ENCODE peak calls at places on chromosomes 3 and 15, in eight cellular contexts. D is CD4-positive, alpha-beta T cell; P is NAMALWA; U is stimulated activated naive CD8-positive, alpha-beta T cell treated with anti-CD3 and anti-CD28 coated beads, Interleukin-15, Interleukin-2, amounts not matched to agents 100 U/mL and 50 U/mL, for 24 hours; L is GF-D8; K is T follicular helper cell; F is nephron progenitor cell; O is KBM-7. W is an unnamed sample.

GRCh38 chr3:120417272-120417911 is 33.4 kb downstream of the FSTL1 start:
- DNase-seq in D (peak; percentile 78), P (peak; percentile 97), U (peak; percentile 84), L (peak; percentile 92), K (peak; percentile 72), F (peak; percentile 90), O (peak; percentile 98), W (peak; percentile 98)

GRCh38 chr3:194572131-194572789 is 61.0 kb downstream of the TMEM44 start:
- DNase-seq in D (no peak), P (no peak), U (no peak), L (no peak), K (no peak), F (peak; percentile 20), O (no peak), W (peak; percentile 72)

GRCh38 chr3:59782664-59783063 is 732.8 kb upstream of the CFAP20DC start:
- DNase-seq in D (no peak), P (no peak), U (no peak), L (no peak), K (no peak), F (no peak), O (no peak), W (no peak)

GRCh38 chr3:160226026-160226739 is 961 bp downstream of the C3orf80 start:
- DNase-seq in D (no peak), P (no peak), U (no peak), L (no peak), K (no peak), F (peak; percentile 68), O (no peak), W (peak; percentile 82)

GRCh38 chr3:177470200-177470941 is 273.1 kb upstream of the TBL1XR1 start:
- DNase-seq in D (no peak), P (no peak), U (no peak), L (no peak), K (no peak), F (no peak), O (no peak), W (no peak)

GRCh38 chr3:192825191-192825590 is 92.5 kb downstream of the MB21D2 start:
- DNase-seq in D (no peak), P (no peak), U (no peak), L (no peak), K (no peak), F (no peak), O (no peak), W (no peak)

GRCh38 chr3:65348596-65348995 is 660.8 kb upstream of the ADAMTS9 start:
- DNase-seq in D (no peak), P (no peak), U (no peak), L (no peak), K (no peak), F (no peak), O (no peak), W (no peak)

GRCh38 chr15:68511073-68511991 is 67.5 kb upstream of the CORO2B start:
- DNase-seq in D (no peak), P (no peak), U (no peak), L (no peak), K (no peak), F (no peak), O (no peak), W (no peak)

GRCh38 chr3:55780913-55781312 is 293.8 kb upstream of the WNT5A start:
- DNase-seq in D (no peak), P (no peak), U (no peak), L (no peak), K (no peak), F (no peak), O (no peak), W (no peak)

GRCh38 chr3:49606427-49606826 is 52.1 kb downstream of the BSN start:
- DNase-seq in D (no peak), P (no peak), U (no peak), L (no peak), K (no peak), F (no peak), O (peak; percentile 28), W (peak; percentile 30)

GRCh38 chr15:27784107-27784506 is 315.0 kb downstream of the OCA2 start:
- DNase-seq in D (no peak), P (no peak), U (no peak), L (no peak), K (no peak), F (no peak), O (no peak), W (no peak)

GRCh38 chr3:185253645-185254410 is at the start of gene EHHADH:
- DNase-seq in D (peak; percentile 59), P (no peak), U (peak; percentile 71), L (no peak), K (peak; percentile 1), F (no peak), O (no peak), W (peak; percentile 84)

GRCh38 chr3:42756681-42757213 is 16.3 kb downstream of the CCDC13 start:
- DNase-seq in D (no peak), P (no peak), U (no peak), L (no peak), K (no peak), F (no peak), O (no peak), W (peak; percentile 18)

GRCh38 chr3:29226709-29227108 is 54.2 kb upstream of the RBMS3 start:
- DNase-seq in D (no peak), P (no peak), U (no peak), L (no peak), K (no peak), F (no peak), O (no peak), W (no peak)

GRCh38 chr15:64105113-64105704 is 9.4 kb downstream of the SNX1 start:
- DNase-seq in D (no peak), P (no peak), U (no peak), L (no peak), K (no peak), F (no peak), O (peak; percentile 41), W (no peak)

GRCh38 chr3:66348696-66349095 is 127.9 kb downstream of the SLC25A26 start:
- DNase-seq in D (no peak), P (no peak), U (no peak), L (no peak), K (no peak), F (no peak), O (no peak), W (no peak)

GRCh38 chr15:62940755-62941361 is 101.7 kb upstream of the TPM1 start:
- DNase-seq in D (no peak), P (no peak), U (no peak), L (no peak), K (no peak), F (no peak), O (no peak), W (no peak)

GRCh38 chr3:193317901-193318300 is 60.7 kb downstream of the ATP13A5 start:
- DNase-seq in D (no peak), P (no peak), U (no peak), L (no peak), K (no peak), F (no peak), O (no peak), W (no peak)

GRCh38 chr3:114899186-114899931 is 247.7 kb downstream of the ZBTB20 start:
- DNase-seq in D (no peak), P (peak; percentile 37), U (no peak), L (peak; percentile 31), K (no peak), F (no peak), O (no peak), W (no peak)

GRCh38 chr3:128173849-128174248 is 20.6 kb downstream of the EEFSEC start:
- DNase-seq in D (no peak), P (no peak), U (no peak), L (peak; percentile 73), K (no peak), F (no peak), O (no peak), W (peak; percentile 67)

GRCh38 chr3:15959434-15959811 is 161.6 kb upstream of the ANKRD28 start:
- DNase-seq in D (no peak), P (no peak), U (no peak), L (no peak), K (no peak), F (no peak), O (no peak), W (no peak)

GRCh38 chr3:113769551-113769950 is 22.7 kb downstream of the ATP6V1A start:
- DNase-seq in D (no peak), P (no peak), U (no peak), L (no peak), K (no peak), F (no peak), O (no peak), W (no peak)

GRCh38 chr3:155241559-155241958 is 51.9 kb downstream of the STRIT1 start:
- DNase-seq in D (no peak), P (no peak), U (no peak), L (no peak), K (no peak), F (no peak), O (no peak), W (no peak)

GRCh38 chr3:158005391-158006100 is 100.7 kb downstream of the SHOX2 start:
- DNase-seq in D (no peak), P (no peak), U (no peak), L (no peak), K (no peak), F (no peak), O (no peak), W (no peak)

GRCh38 chr3:124779751-124780191 is 49.5 kb downstream of the UMPS start:
- DNase-seq in D (no peak), P (no peak), U (no peak), L (no peak), K (no peak), F (no peak), O (no peak), W (no peak)

GRCh38 chr3:192637803-192638202 is 89.5 kb downstream of the FGF12 start:
- DNase-seq in D (no peak), P (no peak), U (no peak), L (no peak), K (no peak), F (no peak), O (no peak), W (no peak)

GRCh38 chr3:81643721-81644120 is 117.7 kb downstream of the GBE1 start:
- DNase-seq in D (no peak), P (peak; percentile 3), U (no peak), L (peak; percentile 2), K (no peak), F (no peak), O (peak; percentile 47), W (no peak)

GRCh38 chr3:148857321-148857720 is 7.8 kb upstream of the CPA3 start:
- DNase-seq in D (no peak), P (no peak), U (no peak), L (no peak), K (no peak), F (no peak), O (no peak), W (no peak)

GRCh38 chr3:15860014-15860934 is 62.5 kb upstream of the ANKRD28 start:
- DNase-seq in D (no peak), P (peak; percentile 72), U (peak; percentile 23), L (peak; percentile 67), K (peak; percentile 2), F (peak; percentile 33), O (peak; percentile 49), W (peak; percentile 89)

W was measured in endodermal cell.